ENCODE peak calls at places on chromosome X, in seven cellular contexts. One of them, this sample, is unnamed.

GRCh38 chrX:133865761-133866470 is 119.5 kb downstream of the GPC3 start:
- DNase-seq in colonic mucosa: no peak
- DNase-seq in fibroblast of lung: no peak
- DNase-seq in brain microvascular endothelial cell: no peak
- DNase-seq in AG10803: no peak
- DNase-seq in Caco-2: no peak
- DNase-seq in HFF-Myc: no peak
- DNase-seq in this sample: no peak

GRCh38 chrX:93874554-93874953 is 200.5 kb downstream of the FAM133A start:
- DNase-seq in AG10803: no peak
- DNase-seq in brain microvascular endothelial cell: no peak
- DNase-seq in colonic mucosa: peak
- DNase-seq in Caco-2: peak
- DNase-seq in HFF-Myc: peak
- DNase-seq in fibroblast of lung: no peak
- DNase-seq in this sample: peak

GRCh38 chrX:12443534-12444098 is 305.3 kb downstream of the FRMPD4 start:
- DNase-seq in fibroblast of lung: no peak
- DNase-seq in Caco-2: no peak
- DNase-seq in colonic mucosa: no peak
- DNase-seq in AG10803: peak
- DNase-seq in brain microvascular endothelial cell: no peak
- DNase-seq in HFF-Myc: peak
- DNase-seq in this sample: no peak

GRCh38 chrX:47327902-47328301 is 42.5 kb upstream of the ZNF157 start:
- DNase-seq in AG10803: no peak
- DNase-seq in HFF-Myc: no peak
- DNase-seq in Caco-2: no peak
- DNase-seq in fibroblast of lung: no peak
- DNase-seq in colonic mucosa: no peak
- DNase-seq in brain microvascular endothelial cell: no peak
- DNase-seq in this sample: no peak

GRCh38 chrX:4253092-4253491 is 539.6 kb upstream of the PRKX start:
- DNase-seq in fibroblast of lung: no peak
- DNase-seq in HFF-Myc: no peak
- DNase-seq in brain microvascular endothelial cell: no peak
- DNase-seq in Caco-2: no peak
- DNase-seq in AG10803: no peak
- DNase-seq in colonic mucosa: no peak
- DNase-seq in this sample: no peak

GRCh38 chrX:35622021-35622420 is 176.1 kb upstream of the MAGEB16 start:
- DNase-seq in brain microvascular endothelial cell: no peak
- DNase-seq in Caco-2: no peak
- DNase-seq in colonic mucosa: no peak
- DNase-seq in HFF-Myc: no peak
- DNase-seq in AG10803: no peak
- DNase-seq in fibroblast of lung: no peak
- DNase-seq in this sample: no peak

GRCh38 chrX:72620550-72621145 is 48.0 kb upstream of the HDAC8 start:
- DNase-seq in fibroblast of lung: peak
- DNase-seq in brain microvascular endothelial cell: peak
- DNase-seq in HFF-Myc: peak
- DNase-seq in AG10803: peak
- DNase-seq in colonic mucosa: peak
- DNase-seq in Caco-2: peak
- DNase-seq in this sample: no peak

GRCh38 chrX:100645106-100645505 is 1.1 kb downstream of the SRPX2 start:
- DNase-seq in fibroblast of lung: no peak
- DNase-seq in Caco-2: no peak
- DNase-seq in HFF-Myc: no peak
- DNase-seq in AG10803: peak
- DNase-seq in brain microvascular endothelial cell: no peak
- DNase-seq in colonic mucosa: no peak
- DNase-seq in this sample: no peak

GRCh38 chrX:41666251-41666650 is 22.5 kb upstream of the GPR34 start:
- DNase-seq in AG10803: peak
- DNase-seq in fibroblast of lung: peak
- DNase-seq in brain microvascular endothelial cell: no peak
- DNase-seq in colonic mucosa: no peak
- DNase-seq in HFF-Myc: no peak
- DNase-seq in Caco-2: no peak
- DNase-seq in this sample: no peak

GRCh38 chrX:9566150-9566621 is 101.3 kb downstream of the TBL1X start:
- DNase-seq in colonic mucosa: peak
- DNase-seq in AG10803: peak
- DNase-seq in HFF-Myc: peak
- DNase-seq in fibroblast of lung: peak
- DNase-seq in Caco-2: no peak
- DNase-seq in brain microvascular endothelial cell: peak
- DNase-seq in this sample: peak

GRCh38 chrX:112832481-112833095 is 8.0 kb downstream of the AMOT start:
- DNase-seq in AG10803: no peak
- DNase-seq in fibroblast of lung: no peak
- DNase-seq in colonic mucosa: peak
- DNase-seq in brain microvascular endothelial cell: no peak
- DNase-seq in Caco-2: peak
- DNase-seq in HFF-Myc: no peak
- DNase-seq in this sample: no peak

GRCh38 chrX:135213200-135213844 is 38.5 kb upstream of the ETDA start:
- DNase-seq in colonic mucosa: no peak
- DNase-seq in HFF-Myc: no peak
- DNase-seq in brain microvascular endothelial cell: no peak
- DNase-seq in fibroblast of lung: no peak
- DNase-seq in AG10803: no peak
- DNase-seq in Caco-2: no peak
- DNase-seq in this sample: no peak

GRCh38 chrX:6644411-6644810 is 109.5 kb upstream of the VCX3A start:
- DNase-seq in colonic mucosa: peak
- DNase-seq in brain microvascular endothelial cell: no peak
- DNase-seq in HFF-Myc: no peak
- DNase-seq in AG10803: no peak
- DNase-seq in Caco-2: peak
- DNase-seq in fibroblast of lung: no peak
- DNase-seq in this sample: no peak

GRCh38 chrX:49844622-49845021 is 15.5 kb downstream of the PAGE4 start:
- DNase-seq in AG10803: no peak
- DNase-seq in brain microvascular endothelial cell: no peak
- DNase-seq in colonic mucosa: no peak
- DNase-seq in fibroblast of lung: no peak
- DNase-seq in HFF-Myc: no peak
- DNase-seq in Caco-2: no peak
- DNase-seq in this sample: no peak

GRCh38 chrX:39899876-39900787 is 197.6 kb downstream of the BCOR start:
- DNase-seq in AG10803: peak
- DNase-seq in colonic mucosa: no peak
- DNase-seq in brain microvascular endothelial cell: no peak
- DNase-seq in HFF-Myc: no peak
- DNase-seq in fibroblast of lung: no peak
- DNase-seq in Caco-2: no peak
- DNase-seq in this sample: peak

GRCh38 chrX:43581167-43581566 is 74.9 kb upstream of the MAOA start:
- DNase-seq in AG10803: no peak
- DNase-seq in brain microvascular endothelial cell: no peak
- DNase-seq in colonic mucosa: no peak
- DNase-seq in Caco-2: no peak
- DNase-seq in HFF-Myc: no peak
- DNase-seq in fibroblast of lung: no peak
- DNase-seq in this sample: no peak
- H3K4me3 ChIP-seq in AG10803: no peak
- H3K4me3 ChIP-seq in brain microvascular endothelial cell: no peak
- H3K4me3 ChIP-seq in colonic mucosa: no peak
- H3K4me3 ChIP-seq in Caco-2: no peak
- H3K4me3 ChIP-seq in HFF-Myc: no peak
- H3K4me3 ChIP-seq in fibroblast of lung: no peak
- H3K4me3 ChIP-seq in this sample: no peak

GRCh38 chrX:104564921-104565703 is 887 bp upstream of the IL1RAPL2 start:
- DNase-seq in AG10803: no peak
- DNase-seq in colonic mucosa: no peak
- DNase-seq in Caco-2: no peak
- DNase-seq in HFF-Myc: no peak
- DNase-seq in fibroblast of lung: no peak
- DNase-seq in brain microvascular endothelial cell: no peak
- DNase-seq in this sample: no peak

GRCh38 chrX:104565791-104566687 is at the start of gene IL1RAPL2:
- DNase-seq in brain microvascular endothelial cell: no peak
- DNase-seq in AG10803: no peak
- DNase-seq in fibroblast of lung: peak
- DNase-seq in HFF-Myc: no peak
- DNase-seq in Caco-2: no peak
- DNase-seq in colonic mucosa: peak
- DNase-seq in this sample: no peak

GRCh38 chrX:104568304-104568915 is 2.4 kb downstream of the IL1RAPL2 start:
- DNase-seq in brain microvascular endothelial cell: no peak
- DNase-seq in HFF-Myc: no peak
- DNase-seq in Caco-2: no peak
- DNase-seq in AG10803: no peak
- DNase-seq in fibroblast of lung: no peak
- DNase-seq in colonic mucosa: no peak
- DNase-seq in this sample: no peak

GRCh38 chrX:104566921-104567501 is 1.0 kb downstream of the IL1RAPL2 start:
- DNase-seq in Caco-2: no peak
- DNase-seq in AG10803: no peak
- DNase-seq in fibroblast of lung: no peak
- DNase-seq in colonic mucosa: no peak
- DNase-seq in HFF-Myc: no peak
- DNase-seq in brain microvascular endothelial cell: no peak
- DNase-seq in this sample: no peak

GRCh38 chrX:104567506-104567905 is 1.5 kb downstream of the IL1RAPL2 start:
- DNase-seq in HFF-Myc: no peak
- DNase-seq in Caco-2: no peak
- DNase-seq in colonic mucosa: no peak
- DNase-seq in fibroblast of lung: no peak
- DNase-seq in brain microvascular endothelial cell: no peak
- DNase-seq in AG10803: no peak
- DNase-seq in this sample: no peak
- H3K4me3 ChIP-seq in HFF-Myc: no peak
- H3K4me3 ChIP-seq in Caco-2: no peak
- H3K4me3 ChIP-seq in colonic mucosa: no peak
- H3K4me3 ChIP-seq in fibroblast of lung: no peak
- H3K4me3 ChIP-seq in brain microvascular endothelial cell: no peak
- H3K4me3 ChIP-seq in AG10803: no peak
- H3K4me3 ChIP-seq in this sample: no peak

GRCh38 chrX:50978920-50979660 is 68.6 kb downstream of the BMP15 start:
- DNase-seq in brain microvascular endothelial cell: no peak
- DNase-seq in colonic mucosa: no peak
- DNase-seq in Caco-2: no peak
- DNase-seq in AG10803: peak
- DNase-seq in HFF-Myc: no peak
- DNase-seq in fibroblast of lung: no peak
- DNase-seq in this sample: no peak

GRCh38 chrX:50971390-50971789 is 60.9 kb downstream of the BMP15 start:
- DNase-seq in Caco-2: no peak
- DNase-seq in colonic mucosa: no peak
- DNase-seq in HFF-Myc: no peak
- DNase-seq in brain microvascular endothelial cell: no peak
- DNase-seq in AG10803: peak
- DNase-seq in fibroblast of lung: peak
- DNase-seq in this sample: no peak

GRCh38 chrX:50967734-50968133 is 57.2 kb downstream of the BMP15 start:
- DNase-seq in fibroblast of lung: no peak
- DNase-seq in AG10803: no peak
- DNase-seq in colonic mucosa: no peak
- DNase-seq in Caco-2: no peak
- DNase-seq in brain microvascular endothelial cell: no peak
- DNase-seq in HFF-Myc: no peak
- DNase-seq in this sample: no peak

GRCh38 chrX:50973199-50973598 is 62.7 kb downstream of the BMP15 start:
- DNase-seq in fibroblast of lung: no peak
- DNase-seq in Caco-2: no peak
- DNase-seq in HFF-Myc: no peak
- DNase-seq in AG10803: no peak
- DNase-seq in brain microvascular endothelial cell: no peak
- DNase-seq in colonic mucosa: no peak
- DNase-seq in this sample: no peak
- H3K4me3 ChIP-seq in fibroblast of lung: no peak
- H3K4me3 ChIP-seq in Caco-2: no peak
- H3K4me3 ChIP-seq in HFF-Myc: no peak
- H3K4me3 ChIP-seq in AG10803: no peak
- H3K4me3 ChIP-seq in brain microvascular endothelial cell: no peak
- H3K4me3 ChIP-seq in colonic mucosa: no peak
- H3K4me3 ChIP-seq in this sample: no peak

DNA sequence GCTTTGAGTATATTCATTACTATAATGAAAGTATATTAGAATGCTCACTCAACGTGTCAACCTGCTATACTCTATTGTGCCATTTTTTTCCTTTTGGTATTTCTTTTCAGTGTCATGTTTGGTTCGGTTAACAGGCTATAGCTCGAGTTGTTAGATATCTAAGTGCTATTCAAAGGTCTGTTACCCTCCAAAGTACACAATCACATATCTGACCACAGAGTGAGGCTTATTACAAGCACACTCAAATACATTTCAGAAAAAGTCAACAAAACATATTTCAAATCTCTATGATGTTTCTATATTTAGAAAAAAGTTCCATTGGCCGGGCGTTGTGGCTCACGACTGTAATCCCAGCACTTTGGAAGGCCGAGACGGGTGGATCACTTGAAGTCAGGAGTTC is 32.8 kb downstream of the WNK3 start:
- DNase-seq in colonic mucosa: no peak
- DNase-seq in Caco-2: no peak
- DNase-seq in fibroblast of lung: no peak
- DNase-seq in HFF-Myc: no peak
- DNase-seq in AG10803: no peak
- DNase-seq in brain microvascular endothelial cell: no peak
- DNase-seq in this sample: no peak
- H3K4me3 ChIP-seq in colonic mucosa: no peak
- H3K4me3 ChIP-seq in Caco-2: no peak
- H3K4me3 ChIP-seq in fibroblast of lung: no peak
- H3K4me3 ChIP-seq in HFF-Myc: no peak
- H3K4me3 ChIP-seq in AG10803: no peak
- H3K4me3 ChIP-seq in brain microvascular endothelial cell: no peak
- H3K4me3 ChIP-seq in this sample: no peak

GRCh38 chrX:153884136-153885076 is 1.6 kb downstream of the L1CAM start:
- DNase-seq in brain microvascular endothelial cell: no peak
- DNase-seq in HFF-Myc: no peak
- DNase-seq in fibroblast of lung: no peak
- DNase-seq in AG10803: no peak
- DNase-seq in Caco-2: no peak
- DNase-seq in colonic mucosa: no peak
- DNase-seq in this sample: no peak
- H3K4me3 ChIP-seq in brain microvascular endothelial cell: no peak
- H3K4me3 ChIP-seq in HFF-Myc: no peak
- H3K4me3 ChIP-seq in fibroblast of lung: no peak
- H3K4me3 ChIP-seq in AG10803: no peak
- H3K4me3 ChIP-seq in Caco-2: no peak
- H3K4me3 ChIP-seq in colonic mucosa: no peak
- H3K4me3 ChIP-seq in this sample: peak

This sample was measured in SK-N-MC.